ENCODE peak calls at places on chromosomes 16 and 17, in four cellular contexts. L, A, W and K are unnamed samples.

GRCh38 chr17:47703671-47704070 is 9.7 kb downstream of the TBKBP1 start:
- DNase-seq in W (no peak), L (no peak), A (no peak), K (no peak)

GRCh38 chr17:75872434-75873351 is 5.7 kb downstream of the TRIM47 start:
- DNase-seq in W (peak), L (peak), A (peak), K (peak)

GRCh38 chr16:78292726-78293380 is 193.4 kb downstream of the WWOX start:
- DNase-seq in A (no peak), W (no peak), L (no peak), K (no peak)

GRCh38 chr17:32946375-32947135 is 18.6 kb downstream of the TMEM98 start:
- DNase-seq in W (no peak), L (no peak), A (no peak), K (no peak)

GRCh38 chr16:31537362-31537921 is 9.7 kb downstream of the AHSP start:
- DNase-seq in W (no peak), A (peak), L (no peak), K (peak)

GRCh38 chr17:68963958-68964357 is 8.8 kb upstream of the ABCA8 start:
- DNase-seq in A (no peak), L (no peak), W (no peak), K (no peak)

GRCh38 chr17:37774508-37774907 is 29.6 kb upstream of the HNF1B start:
- DNase-seq in L (no peak), W (no peak), A (no peak), K (no peak)

GRCh38 chr16:5025171-5025632 is 8.5 kb downstream of the NAGPA start:
- DNase-seq in W (no peak), A (peak), L (peak), K (peak)

GRCh38 chr17:77145635-77146632 is 5.2 kb downstream of the SEC14L1 start:
- DNase-seq in A (peak), W (no peak), L (peak), K (peak)

GRCh38 chr16:75267631-75268264 is 16.3 kb upstream of the BCAR1 start:
- DNase-seq in W (no peak), L (peak), A (no peak), K (no peak)

GRCh38 chr17:45429338-45430005 is 3.2 kb downstream of the ARHGAP27 start:
- DNase-seq in L (no peak), W (no peak), A (no peak), K (no peak)

GRCh38 chr17:379531-380200 is 27.1 kb upstream of the RPH3AL start:
- DNase-seq in A (no peak), L (no peak), W (no peak), K (no peak)

GRCh38 chr16:4358831-4359561 is 7.9 kb upstream of the PAM16 start:
- DNase-seq in W (peak), A (peak), L (peak), K (peak)

GRCh38 chr16:4891886-4892216 is 44.6 kb downstream of the UBN1 start:
- DNase-seq in L (no peak), A (no peak), W (no peak), K (no peak)

GRCh38 chr17:65824901-65825300 is 263.5 kb upstream of the AXIN2 start:
- DNase-seq in L (no peak), W (no peak), A (no peak), K (no peak)

GRCh38 chr17:77634710-77635109 is 323.8 kb upstream of the TNRC6C start:
- DNase-seq in W (no peak), A (no peak), L (no peak), K (no peak)

GRCh38 chr16:57643166-57643813 is 14.9 kb downstream of the ADGRG1 start:
- DNase-seq in A (peak), L (no peak), W (no peak), K (peak)

GRCh38 chr16:53922805-53923645 is 219.1 kb downstream of the FTO start:
- DNase-seq in A (peak), L (no peak), W (no peak), K (no peak)

GRCh38 chr17:39225974-39226683 is 384 bp upstream of the STAC2 start:
- DNase-seq in A (peak), W (no peak), L (no peak), K (peak)

GRCh38 chr16:75224683-75225082 is 5.9 kb downstream of the CTRB1 start:
- DNase-seq in A (no peak), W (no peak), L (no peak), K (no peak)

GRCh38 chr17:79301469-79301868 is 226.8 kb downstream of the ENGASE start:
- DNase-seq in A (no peak), W (no peak), L (no peak), K (no peak)

GRCh38 chr17:79531696-79532095 is 79.2 kb downstream of the RBFOX3 start:
- DNase-seq in L (no peak), W (no peak), A (no peak), K (no peak)

GRCh38 chr17:40936437-40936971 is 942 bp downstream of the KRT23 start:
- DNase-seq in A (no peak), W (no peak), L (peak), K (no peak)

GRCh38 chr17:83156408-83156807 is 77.0 kb downstream of the METRNL start:
- DNase-seq in L (no peak), A (no peak), W (no peak), K (peak)